ENCODE peak calls at places on chromosomes 11 and 22, in five cellular contexts. J is lower leg skin, C is right cardiac atrium, E is stomach, B is left ventricle myocardium inferior. H is an unnamed sample.

GRCh38 chr11:133889893-133890292 is 44.6 kb upstream of the SPATA19 start:
- DNase-seq in J (peak), C (no peak), E (no peak), B (no peak), H (no peak)

GRCh38 chr11:114277637-114278341 is 18.4 kb upstream of the NNMT start:
- DNase-seq in E (no peak), B (no peak), C (no peak), J (no peak), H (no peak)

GRCh38 chr11:130477646-130478203 is 29.3 kb downstream of the ADAMTS15 start:
- DNase-seq in B (no peak), C (no peak), E (no peak), J (peak), H (no peak)

GRCh38 chr11:29333993-29334780 is 682.6 kb downstream of the KCNA4 start:
- DNase-seq in E (no peak), C (no peak), J (no peak), B (no peak), H (no peak)

GRCh38 chr11:118602331-118602730 is 5.1 kb upstream of the PHLDB1 start:
- DNase-seq in C (peak), J (no peak), B (peak), E (peak), H (no peak)

GRCh38 chr11:66700337-66700736 is 22.6 kb upstream of the RBM4B start:
- DNase-seq in E (no peak), J (no peak), B (no peak), C (no peak), H (no peak)

GRCh38 chr11:79431535-79431934 is 9.3 kb downstream of the TENM4 start:
- DNase-seq in B (no peak), C (no peak), J (no peak), E (no peak), H (no peak)

GRCh38 chr22:29907753-29908515 is 25.0 kb downstream of the MTMR3 start:
- DNase-seq in C (peak), E (peak), B (peak), J (peak), H (peak)

GRCh38 chr11:43904737-43905515 is 24.3 kb downstream of the ALKBH3 start:
- DNase-seq in J (no peak), B (no peak), E (no peak), C (no peak), H (no peak)

GRCh38 chr11:89436071-89436470 is 55.1 kb downstream of the NOX4 start:
- DNase-seq in C (no peak), J (no peak), E (no peak), B (no peak), H (no peak)

GRCh38 chr11:69382131-69383128 is 88.5 kb downstream of the MYEOV start:
- DNase-seq in J (peak), C (peak), B (peak), E (peak), H (peak)

GRCh38 chr22:37747090-37747714 is 50.4 kb downstream of the TRIOBP start:
- DNase-seq in J (no peak), B (peak), E (no peak), C (peak), H (no peak)

GRCh38 chr22:26671317-26672059 is 14.1 kb downstream of the MIAT start:
- DNase-seq in E (peak), C (peak), J (peak), B (no peak), H (peak)

GRCh38 chr22:20483771-20484170 is 11.8 kb downstream of the KLHL22 start:
- DNase-seq in C (no peak), E (no peak), B (no peak), J (no peak), H (no peak)

GRCh38 chr22:22786301-22787115 is 101.1 kb upstream of the IGLL5 start:
- DNase-seq in C (no peak), B (no peak), E (no peak), J (peak), H (no peak)

GRCh38 chr11:77064648-77065217 is 2.0 kb upstream of the CAPN5 start:
- DNase-seq in E (no peak), B (no peak), J (peak), C (no peak), H (no peak)

GRCh38 chr11:46353706-46354105 is 6.4 kb downstream of the DGKZ start:
- DNase-seq in E (no peak), C (no peak), B (no peak), J (no peak), H (no peak)

GRCh38 chr22:45336971-45337431 is 27.3 kb downstream of the FAM118A start:
- DNase-seq in J (peak), C (peak), E (peak), B (peak), H (peak)

GRCh38 chr11:128476031-128476430 is 111.3 kb downstream of the ETS1 start:
- DNase-seq in C (no peak), B (no peak), E (no peak), J (no peak), H (no peak)

GRCh38 chr11:107493117-107493516 is 35.5 kb upstream of the CWF19L2 start:
- DNase-seq in C (no peak), J (no peak), B (no peak), E (no peak), H (no peak)

GRCh38 chr22:22144858-22145257 is 99.7 kb upstream of the VPREB1 start:
- DNase-seq in C (no peak), B (no peak), J (no peak), E (no peak), H (no peak)

GRCh38 chr11:74783241-74783871 is 34.7 kb downstream of the RNF169 start:
- DNase-seq in C (no peak), B (no peak), J (no peak), E (no peak), H (peak)

GRCh38 chr11:79092791-79093313 is 348.0 kb downstream of the TENM4 start:
- DNase-seq in J (no peak), C (no peak), B (no peak), E (no peak), H (no peak)

GRCh38 chr11:111456859-111457730 is 55.1 kb downstream of the BTG4 start:
- DNase-seq in C (peak), B (no peak), E (no peak), J (peak), H (no peak)

DNA sequence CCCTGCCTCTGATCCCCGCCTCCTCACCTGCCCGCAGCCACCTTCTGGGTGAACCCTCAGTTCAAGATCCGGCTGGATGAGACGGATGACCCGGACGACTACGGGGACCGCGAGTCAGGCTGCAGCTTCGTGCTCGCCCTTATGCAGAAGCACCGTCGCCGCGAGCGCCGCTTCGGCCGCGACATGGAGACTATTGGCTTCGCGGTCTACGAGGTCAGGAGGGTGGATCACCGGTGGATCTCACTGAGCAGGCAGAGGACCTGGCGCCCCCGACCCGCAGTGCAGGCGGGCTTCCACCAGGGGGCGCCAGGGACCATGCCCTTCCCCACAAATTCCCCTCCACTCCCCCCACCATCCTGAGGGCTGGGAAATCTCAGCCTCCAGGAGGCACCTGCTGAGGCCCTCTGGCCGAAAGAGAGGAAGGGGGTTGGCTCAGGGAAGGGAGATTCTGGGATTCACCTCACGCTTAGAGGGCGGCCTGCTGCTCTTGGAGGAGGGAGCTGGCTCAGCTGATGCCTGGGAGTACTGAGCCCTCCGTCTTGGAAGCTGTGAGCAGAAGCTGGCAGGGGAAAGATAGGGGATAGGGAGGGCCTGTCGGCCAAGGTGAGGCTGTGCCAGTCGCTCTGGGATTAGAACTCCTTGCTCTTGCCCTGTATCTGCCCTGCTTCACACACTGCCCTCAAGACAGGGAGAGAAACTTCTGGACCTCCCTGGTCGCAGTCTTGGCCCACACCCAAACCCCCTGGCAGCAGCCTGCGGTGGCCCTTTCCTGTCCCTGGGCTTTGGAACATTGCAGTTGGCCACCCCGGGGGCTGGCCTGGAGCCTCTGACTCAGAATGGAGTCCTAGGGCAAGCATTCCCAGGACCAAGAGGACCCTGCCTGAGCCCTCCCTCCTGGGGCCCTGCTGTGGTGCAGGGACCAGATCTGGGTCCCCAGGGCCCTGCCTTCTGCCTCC is 23.2 kb downstream of the CAPN1 start:
- DNase-seq in E (peak), J (peak), C (peak), B (no peak), H (no peak)
- H3K4me3 ChIP-seq in E (no peak), J (no peak), C (no peak), B (no peak), H (no peak)

GRCh38 chr11:65315866-65316233 is 1.2 kb downstream of the CDC42EP2 start:
- DNase-seq in E (no peak), B (no peak), C (no peak), J (no peak), H (no peak)

GRCh38 chr11:65314501-65315203 is at the start of gene CDC42EP2:
- DNase-seq in B (peak), E (peak), C (peak), J (peak), H (peak)

GRCh38 chr11:65315204-65315865 is 669 bp downstream of the CDC42EP2 start:
- DNase-seq in J (peak), E (peak), C (peak), B (peak), H (peak)

GRCh38 chr11:65316311-65316978 is 1.8 kb downstream of the CDC42EP2 start:
- DNase-seq in J (peak), E (no peak), C (peak), B (peak), H (peak)

GRCh38 chr11:65316979-65317786 is 2.5 kb downstream of the CDC42EP2 start:
- DNase-seq in B (peak), E (peak), C (peak), J (peak), H (peak)
- H3K4me3 ChIP-seq in B (peak), E (peak), C (peak), J (no peak), H (peak)

GRCh38 chr22:47193606-47194316 is 431.3 kb downstream of the TBC1D22A start:
- DNase-seq in E (peak), B (no peak), J (peak), C (no peak), H (peak)

GRCh38 chr22:47191630-47192105 is 429.2 kb downstream of the TBC1D22A start:
- DNase-seq in E (no peak), C (no peak), J (no peak), B (no peak), H (no peak)

GRCh38 chr22:47192106-47192650 is 429.7 kb downstream of the TBC1D22A start:
- DNase-seq in B (no peak), J (peak), C (no peak), E (peak), H (no peak)

GRCh38 chr22:47194476-47195155 is 432.2 kb downstream of the TBC1D22A start:
- DNase-seq in C (no peak), B (no peak), E (peak), J (peak), H (peak)

DNA sequence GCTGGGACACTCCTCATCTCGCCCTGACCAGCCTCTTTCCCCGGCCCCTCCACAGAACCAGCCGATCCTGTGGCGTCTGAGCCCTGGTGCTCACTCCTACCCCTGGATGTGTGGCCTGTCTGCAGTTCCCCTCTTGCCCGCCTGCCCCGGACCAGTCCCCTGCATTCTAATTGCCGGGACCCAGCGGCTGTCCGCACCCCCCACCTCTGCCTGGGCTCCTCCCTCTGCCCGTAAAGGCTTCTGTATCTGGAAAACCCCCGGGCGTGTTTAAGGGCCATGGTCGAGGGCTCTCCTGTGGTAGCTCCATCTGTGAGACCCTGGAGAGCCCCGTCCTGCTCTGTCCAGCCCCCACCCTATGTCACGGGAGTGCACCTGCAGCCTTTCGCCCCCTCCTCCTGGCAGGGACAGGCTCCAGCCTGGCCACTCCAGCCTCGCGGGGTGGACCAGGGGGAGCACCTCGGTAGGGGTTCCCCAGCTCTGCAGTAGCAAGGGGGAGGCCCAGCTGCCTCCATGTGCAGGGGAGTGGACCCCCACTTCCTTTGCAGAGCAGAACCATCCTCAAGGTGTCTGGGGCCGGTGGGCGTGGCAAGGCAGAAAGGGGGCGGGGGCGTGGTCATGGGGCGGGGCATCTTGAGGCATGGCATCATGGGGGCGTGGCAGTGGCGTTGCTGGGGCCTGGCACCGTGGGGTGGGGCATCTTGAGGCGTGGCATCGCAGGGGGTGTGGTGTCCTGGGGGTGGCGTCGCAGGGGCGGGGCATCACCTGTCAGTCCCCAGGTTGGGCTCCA is 430.4 kb downstream of the TBC1D22A start:
- DNase-seq in J (peak), C (no peak), B (no peak), E (peak), H (no peak)
- H3K4me3 ChIP-seq in J (no peak), C (no peak), B (no peak), E (no peak), H (no peak)

DNA sequence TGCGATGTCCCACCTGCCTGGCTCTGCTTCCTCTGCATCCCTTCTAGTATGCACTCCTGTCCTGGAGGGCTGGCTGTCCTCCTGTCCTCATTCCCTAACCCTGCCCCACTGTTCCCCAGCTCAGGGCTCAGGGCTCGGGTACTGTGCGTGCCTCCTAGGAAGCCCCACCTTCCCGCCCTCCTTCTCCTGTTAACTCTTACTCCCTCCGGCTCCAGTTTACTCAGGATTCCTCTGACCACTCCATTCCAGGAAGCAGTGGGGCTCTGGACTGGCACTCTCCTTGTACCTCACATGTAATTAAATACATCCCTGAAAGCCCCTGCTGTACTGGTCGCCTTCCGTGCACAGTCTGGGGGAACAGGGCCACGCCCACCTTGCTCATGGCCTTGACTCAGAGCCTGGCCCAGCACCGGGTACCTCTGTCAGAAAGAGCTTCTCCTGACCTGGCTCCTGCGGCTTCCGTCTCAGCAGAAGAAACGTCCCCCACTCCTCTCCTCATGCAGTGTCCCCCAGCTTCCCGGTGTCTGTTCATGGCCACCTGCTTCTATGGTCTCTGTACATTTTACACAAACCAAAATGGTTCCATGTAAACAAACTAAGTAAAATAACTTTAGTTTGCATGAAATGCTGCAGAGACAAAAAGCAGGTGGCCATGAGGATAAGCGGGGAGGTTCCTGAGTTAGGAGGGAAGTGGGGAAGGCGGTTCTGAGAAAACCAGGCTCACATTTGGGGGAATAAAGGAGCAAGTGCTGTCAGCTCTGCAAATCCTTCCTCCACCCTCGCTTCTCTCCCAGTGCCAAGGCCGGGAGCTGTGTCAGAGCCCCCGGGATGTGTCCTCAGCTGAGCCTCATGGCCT is 445.9 kb downstream of the BRD1 start:
- DNase-seq in B (no peak), E (peak), J (peak), C (no peak), H (no peak)
- H3K4me3 ChIP-seq in B (no peak), E (no peak), J (no peak), C (no peak), H (no peak)